ENCODE peak calls at places on chromosomes 4 and X, in nine cellular contexts. G is OCI-LY7; J is uterus; S is CD8-positive, alpha-beta memory T cell; T is GM23248; H is fibroblast of lung; N is small intestine; O is PC-3; A is heart left ventricle. P is an unnamed sample.

GRCh38 chr4:103482471-103482870 is 237.3 kb downstream of the TACR3 start:
- DNase-seq in O (no peak), A (no peak), T (peak), G (no peak), J (no peak), N (no peak), H (no peak), S (no peak), P (no peak)

GRCh38 chr4:27276322-27277073 is 415.9 kb downstream of the STIM2 start:
- DNase-seq in J (no peak), N (peak), O (peak), T (no peak), G (no peak), S (no peak), A (no peak), H (peak), P (no peak)

GRCh38 chr4:128821151-128821550 is 11.7 kb downstream of the JADE1 start:
- DNase-seq in S (no peak), H (no peak), T (no peak), J (no peak), O (no peak), N (no peak), G (no peak), A (no peak), P (no peak)

GRCh38 chr4:56434599-56435000 is 815 bp downstream of the PPAT start:
- DNase-seq in H (peak), N (peak), O (no peak), S (no peak), G (no peak), J (no peak), T (peak), A (no peak), P (peak)

GRCh38 chrX:39201305-39201990 is 400.2 kb downstream of the MID1IP1 start:
- DNase-seq in H (peak), G (no peak), J (no peak), S (no peak), T (peak), O (no peak), A (no peak), N (peak), P (peak)

GRCh38 chr4:107060388-107060787 is 24.3 kb upstream of the DKK2 start:
- DNase-seq in S (no peak), J (no peak), O (no peak), N (no peak), T (peak), A (no peak), G (no peak), H (peak), P (no peak)

GRCh38 chr4:77699731-77700210 is 94.2 kb downstream of the CXCL13 start:
- DNase-seq in O (peak), H (peak), J (no peak), G (peak), N (peak), T (peak), A (no peak), S (no peak), P (peak)

GRCh38 chr4:27194599-27194998 is 334.0 kb downstream of the STIM2 start:
- DNase-seq in A (no peak), T (no peak), J (no peak), O (no peak), G (no peak), H (no peak), N (no peak), S (no peak), P (no peak)

GRCh38 chr4:5957091-5957490 is 61.1 kb downstream of the C4orf50 start:
- DNase-seq in H (no peak), O (no peak), T (no peak), A (no peak), G (no peak), N (no peak), S (no peak), J (no peak), P (no peak)

GRCh38 chr4:47525154-47525819 is 40.2 kb downstream of the ATP10D start:
- DNase-seq in A (no peak), J (no peak), S (no peak), T (peak), O (peak), N (no peak), G (no peak), H (peak), P (peak)

GRCh38 chrX:121000589-121000988 is 15.0 kb upstream of the CT47A1 start:
- DNase-seq in J (no peak), O (peak), S (no peak), A (no peak), G (peak), T (peak), N (no peak), H (peak), P (peak)

GRCh38 chrX:33725556-33726232 is 406.4 kb downstream of the FAM47A start:
- DNase-seq in A (peak), N (no peak), O (peak), H (no peak), J (peak), G (no peak), S (no peak), T (no peak), P (peak)

GRCh38 chr4:126614456-126614855 is 1018.3 kb upstream of the INTU start:
- DNase-seq in T (no peak), N (no peak), A (no peak), S (no peak), G (no peak), O (no peak), J (no peak), H (no peak), P (no peak)

GRCh38 chr4:127251423-127251822 is 381.3 kb upstream of the INTU start:
- DNase-seq in N (no peak), S (no peak), T (peak), J (no peak), H (peak), G (no peak), O (peak), A (no peak), P (no peak)

GRCh38 chr4:47686294-47686872 is 151.5 kb downstream of the CORIN start:
- DNase-seq in J (peak), T (peak), S (peak), H (peak), N (peak), G (peak), O (peak), A (peak), P (peak)

GRCh38 chr4:83282049-83282535 is 2.5 kb downstream of the COQ2 start:
- DNase-seq in O (peak), H (peak), G (peak), T (peak), A (no peak), S (peak), J (no peak), N (peak), P (peak)

GRCh38 chrX:37509349-37509748 is 62.1 kb upstream of the LANCL3 start:
- DNase-seq in T (peak), A (no peak), J (no peak), N (no peak), H (no peak), S (no peak), G (peak), O (peak), P (no peak)

GRCh38 chrX:70133303-70134115 is at the start of gene IGBP1:
- DNase-seq in A (peak), G (peak), T (peak), H (peak), S (peak), J (peak), N (peak), O (peak), P (peak)

GRCh38 chr4:123980736-123981285 is 584.2 kb downstream of the SPRY1 start:
- DNase-seq in N (no peak), O (no peak), J (no peak), A (no peak), S (no peak), G (no peak), H (no peak), T (no peak), P (no peak)

DNA sequence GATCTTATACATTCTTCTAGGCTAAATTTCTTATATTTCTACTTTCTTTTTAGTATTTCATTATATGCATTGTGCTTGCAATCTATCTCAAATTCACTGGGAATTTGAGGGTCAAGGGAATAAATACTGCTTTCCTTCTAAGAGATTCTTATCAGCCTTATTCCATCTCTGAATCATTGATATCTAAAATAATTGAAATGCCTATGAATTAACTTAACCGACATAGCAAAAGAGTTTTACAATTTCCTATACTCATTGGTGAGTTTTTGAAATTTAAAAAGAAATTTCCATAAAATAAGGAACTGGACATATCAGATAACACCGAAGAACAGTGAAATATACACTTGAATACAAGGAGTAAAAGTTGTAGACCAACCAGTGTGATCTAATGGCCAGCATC is 373.7 kb downstream of the NAF1 start:
- DNase-seq in J (no peak), A (no peak), H (peak), T (no peak), S (no peak), G (no peak), N (no peak), O (no peak), P (no peak)
- H3K27ac ChIP-seq in J (no peak), A (no peak), H (no peak), T (no peak), S (no peak), G (no peak), N (no peak), O (no peak), P (no peak)

GRCh38 chr4:164501074-164501473 is 252.9 kb upstream of the SMIM31 start:
- DNase-seq in A (no peak), T (peak), G (no peak), H (peak), N (no peak), O (peak), J (no peak), S (no peak), P (peak)
- H3K27ac ChIP-seq in A (no peak), T (no peak), G (no peak), H (no peak), N (no peak), O (peak), J (no peak), S (no peak), P (no peak)

GRCh38 chrX:20067709-20068315 is 48.9 kb downstream of the MAP7D2 start:
- DNase-seq in T (peak), H (peak), J (peak), G (no peak), N (peak), O (peak), A (peak), S (no peak), P (peak)
- H3K27ac ChIP-seq in T (peak), H (no peak), J (no peak), G (no peak), N (no peak), O (no peak), A (no peak), S (no peak), P (peak)

GRCh38 chr4:141352328-141352727 is 131.6 kb downstream of the ZNF330 start:
- DNase-seq in J (no peak), S (no peak), N (no peak), O (no peak), T (no peak), A (no peak), G (no peak), H (no peak), P (no peak)

GRCh38 chr4:141346144-141346543 is 125.4 kb downstream of the ZNF330 start:
- DNase-seq in S (no peak), O (peak), H (peak), G (peak), A (peak), T (peak), J (no peak), N (peak), P (peak)

GRCh38 chr4:141350122-141350904 is 129.6 kb downstream of the ZNF330 start:
- DNase-seq in N (peak), T (peak), O (peak), S (no peak), J (peak), G (no peak), A (no peak), H (peak), P (peak)

GRCh38 chr4:141347738-141348524 is 127.2 kb downstream of the ZNF330 start:
- DNase-seq in J (no peak), N (no peak), H (no peak), T (peak), A (no peak), S (no peak), O (no peak), G (no peak), P (no peak)

DNA sequence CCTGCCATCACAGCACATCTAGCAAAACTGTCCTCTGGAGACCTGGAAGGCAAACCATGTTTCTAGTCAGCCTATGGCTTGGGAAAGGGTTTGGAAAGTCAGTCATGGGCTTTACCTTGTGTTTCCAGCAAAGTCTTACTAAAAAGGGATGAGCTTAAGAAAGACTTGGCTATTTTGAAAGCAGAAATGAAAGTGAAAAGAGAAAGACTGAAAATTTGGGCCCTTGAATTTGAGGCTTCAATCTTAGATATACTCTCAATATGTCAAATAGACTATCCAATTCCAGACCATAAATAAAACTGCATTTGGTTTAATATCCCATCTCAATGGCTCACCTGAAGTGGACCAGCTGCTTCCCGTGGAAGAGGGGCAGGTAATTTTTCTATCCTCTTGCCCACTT is 127.9 kb downstream of the ZNF330 start:
- DNase-seq in N (no peak), J (no peak), G (no peak), O (no peak), A (no peak), S (no peak), H (no peak), T (no peak), P (no peak)
- H3K27ac ChIP-seq in N (no peak), J (no peak), G (no peak), O (no peak), A (no peak), S (no peak), H (no peak), T (no peak), P (no peak)

DNA sequence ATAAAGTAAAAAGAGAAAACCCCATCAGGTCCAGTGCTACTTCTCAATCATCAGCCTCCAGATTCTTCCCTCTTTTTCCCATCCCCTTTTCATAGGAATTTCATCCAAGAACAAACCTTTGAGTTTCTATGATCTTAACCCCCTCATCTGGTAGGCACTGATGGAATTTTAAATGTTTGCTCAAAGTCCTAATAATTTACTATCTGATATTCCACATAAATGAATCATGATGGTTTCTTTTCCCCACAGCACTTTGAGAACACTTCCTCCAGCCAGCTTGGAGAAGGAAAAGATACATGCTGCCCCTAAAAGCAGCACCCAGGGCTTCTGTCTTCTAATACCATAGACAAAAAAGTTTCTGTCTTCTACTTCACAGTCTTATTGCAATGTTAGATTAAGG is 19.4 kb upstream of the KLHL8 start:
- DNase-seq in T (peak), N (no peak), G (no peak), A (no peak), H (peak), J (no peak), S (no peak), O (peak), P (no peak)
- H3K27ac ChIP-seq in T (no peak), N (no peak), G (no peak), A (peak), H (no peak), J (peak), S (no peak), O (peak), P (no peak)

GRCh38 chr4:3437998-3438846 is 3.5 kb upstream of the HGFAC start:
- DNase-seq in A (no peak), H (no peak), S (no peak), G (no peak), N (no peak), T (no peak), J (no peak), O (no peak), P (no peak)
- H3K27ac ChIP-seq in A (no peak), H (no peak), S (no peak), G (no peak), N (no peak), T (no peak), J (no peak), O (no peak), P (peak)

DNA sequence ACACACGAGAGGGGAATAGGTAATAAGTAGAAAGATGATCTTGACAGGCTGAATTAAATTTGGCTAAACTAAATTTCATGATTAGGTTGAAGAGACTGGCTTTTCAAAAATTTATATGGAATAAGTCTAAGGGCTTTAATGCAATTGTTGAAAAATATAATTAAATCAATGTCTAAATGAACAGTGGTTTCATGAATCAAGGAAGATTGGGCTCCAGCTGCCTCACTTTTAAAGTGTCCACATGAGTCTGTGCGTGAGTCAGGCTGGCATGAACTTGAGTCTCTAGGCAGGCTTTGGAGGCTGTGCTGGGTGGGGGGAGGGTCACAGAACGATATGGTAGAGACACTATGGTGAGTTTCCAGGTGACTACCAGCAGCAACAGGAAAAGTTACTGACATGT is 111.9 kb downstream of the SORBS2 start:
- DNase-seq in A (no peak), N (no peak), J (no peak), T (peak), H (peak), G (no peak), O (peak), S (no peak), P (peak)
- H3K27ac ChIP-seq in A (peak), N (no peak), J (no peak), T (no peak), H (no peak), G (no peak), O (no peak), S (no peak), P (no peak)

GRCh38 chr4:185838104-185838452 is 26.1 kb upstream of the SORBS2 start:
- DNase-seq in O (no peak), N (no peak), J (no peak), S (no peak), A (no peak), T (no peak), H (no peak), G (peak), P (no peak)

GRCh38 chr4:185836268-185837084 is 24.5 kb upstream of the SORBS2 start:
- DNase-seq in O (no peak), A (no peak), G (no peak), J (no peak), S (no peak), T (no peak), H (no peak), N (no peak), P (no peak)

GRCh38 chr4:185838514-185839203 is 26.7 kb upstream of the SORBS2 start:
- DNase-seq in G (no peak), J (no peak), T (peak), S (no peak), H (no peak), O (no peak), N (no peak), A (no peak), P (no peak)

GRCh38 chr4:185839204-185839712 is 27.3 kb upstream of the SORBS2 start:
- DNase-seq in N (no peak), G (no peak), T (peak), J (peak), H (peak), O (peak), A (peak), S (no peak), P (peak)

DNA sequence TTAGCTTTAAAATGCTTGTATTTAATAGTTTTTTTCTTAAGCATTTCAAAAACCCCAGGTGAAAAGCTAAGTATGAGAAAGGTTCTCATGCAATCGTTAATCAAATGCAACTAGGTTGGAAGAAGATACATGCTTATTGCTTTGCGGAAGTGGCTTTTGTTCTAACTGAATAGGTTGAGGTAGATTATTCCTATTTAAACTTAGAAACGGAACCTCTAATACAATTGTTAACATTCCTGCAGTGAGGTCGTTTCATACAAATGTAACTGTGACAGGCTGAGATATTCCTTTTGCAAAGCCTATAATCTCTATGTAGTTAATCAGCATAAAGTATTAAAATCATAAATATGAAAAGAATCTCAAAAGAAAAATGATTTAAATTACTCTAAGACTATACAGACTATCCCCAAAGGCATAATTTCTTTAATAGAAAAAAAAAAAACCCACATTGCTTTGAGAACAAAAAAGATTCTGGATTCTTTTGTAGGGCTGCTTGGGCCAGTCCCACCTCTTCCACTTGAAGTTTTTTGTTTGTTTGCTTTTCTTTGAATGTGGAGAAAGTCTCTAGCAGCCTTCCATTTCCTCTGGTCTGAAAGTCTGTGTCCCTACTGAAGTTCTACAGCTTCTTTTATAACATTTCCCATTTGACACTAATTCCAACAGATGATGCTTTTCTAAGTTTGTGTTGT is 25.6 kb upstream of the SORBS2 start:
- DNase-seq in J (no peak), A (no peak), T (no peak), H (no peak), O (no peak), S (no peak), N (no peak), G (no peak), P (no peak)
- H3K27ac ChIP-seq in J (no peak), A (peak), T (no peak), H (no peak), O (no peak), S (no peak), N (peak), G (no peak), P (peak)